ENCODE peak calls at places on chromosomes 16 and 17, in eight cellular contexts. X is stimulated activated CD8-positive, alpha-beta memory T cell treated with anti-CD3 and anti-CD28 coated beads, Interleukin-7, amount 100 ng/mL, for 1 hour; S is RWPE1; Y is SJSA1; A is NCI-H146; C is amniotic epithelial cell; T is SK-MEL-5; P is NCI-H2081. U is an unnamed sample.

GRCh38 chr17:18195246-18195645 is 11.6 kb downstream of the ALKBH5 start:
- DNase-seq in X (no peak), S (no peak), Y (no peak), A (no peak), C (no peak), T (no peak), P (no peak), U (no peak)

GRCh38 chr17:28865946-28866752 is 11.3 kb downstream of the ERAL1 start:
- DNase-seq in X (no peak), S (no peak), Y (no peak), A (no peak), C (no peak), T (no peak), P (no peak), U (no peak)

GRCh38 chr17:40283662-40284061 is 4.0 kb upstream of the CDC6 start:
- DNase-seq in X (no peak), S (peak), Y (no peak), A (no peak), C (peak), T (no peak), P (no peak), U (no peak)

GRCh38 chr16:67403976-67404555 is 10.8 kb upstream of the TPPP3 start:
- DNase-seq in X (no peak), S (no peak), Y (no peak), A (no peak), C (no peak), T (no peak), P (no peak), U (no peak)

GRCh38 chr16:87437327-87437726 is 45.2 kb downstream of the MAP1LC3B start:
- DNase-seq in X (no peak), S (no peak), Y (no peak), A (no peak), C (no peak), T (no peak), P (no peak), U (no peak)

GRCh38 chr17:72338847-72339790 is 218.3 kb downstream of the SOX9 start:
- DNase-seq in X (no peak), S (peak), Y (peak), A (no peak), C (peak), T (no peak), P (no peak), U (no peak)

GRCh38 chr16:15810411-15810810 is 46.4 kb downstream of the MYH11 start:
- DNase-seq in X (no peak), S (no peak), Y (no peak), A (no peak), C (no peak), T (no peak), P (no peak), U (no peak)

GRCh38 chr16:84970447-84971127 is 40.7 kb downstream of the ZDHHC7 start:
- DNase-seq in X (peak), S (peak), Y (peak), A (peak), C (peak), T (peak), P (peak), U (peak)

GRCh38 chr16:84999857-85000480 is 11.4 kb downstream of the ZDHHC7 start:
- DNase-seq in X (no peak), S (peak), Y (no peak), A (no peak), C (no peak), T (no peak), P (no peak), U (no peak)

GRCh38 chr17:61420745-61421398 is 21.2 kb downstream of the TBX2 start:
- DNase-seq in X (no peak), S (no peak), Y (peak), A (no peak), C (no peak), T (no peak), P (no peak), U (no peak)

GRCh38 chr16:15725641-15726240 is 75.7 kb downstream of the NDE1 start:
- DNase-seq in X (no peak), S (no peak), Y (no peak), A (no peak), C (no peak), T (no peak), P (no peak), U (no peak)

GRCh38 chr16:89922884-89923639 is at the start of gene TUBB3:
- DNase-seq in X (no peak), S (peak), Y (peak), A (peak), C (peak), T (peak), P (peak), U (peak)

GRCh38 chr17:40452074-40452787 is 9.0 kb downstream of the IGFBP4 start:
- DNase-seq in X (no peak), S (no peak), Y (peak), A (no peak), C (peak), T (no peak), P (no peak), U (no peak)

GRCh38 chr17:81097943-81098308 is 63.0 kb downstream of the BAIAP2 start:
- DNase-seq in X (no peak), S (no peak), Y (peak), A (no peak), C (peak), T (no peak), P (no peak), U (no peak)

GRCh38 chr16:84737658-84738057 is 37.9 kb downstream of the USP10 start:
- DNase-seq in X (no peak), S (no peak), Y (no peak), A (no peak), C (no peak), T (no peak), P (peak), U (no peak)

GRCh38 chr17:15513058-15513858 is 45.8 kb upstream of the CDRT4 start:
- DNase-seq in X (no peak), S (no peak), Y (no peak), A (no peak), C (peak), T (no peak), P (no peak), U (no peak)

GRCh38 chr17:7825206-7825980 is 8.6 kb upstream of the KDM6B start:
- DNase-seq in X (no peak), S (no peak), Y (no peak), A (peak), C (peak), T (no peak), P (no peak), U (no peak)

GRCh38 chr16:86712158-86713009 is 134.0 kb downstream of the FOXL1 start:
- DNase-seq in X (no peak), S (no peak), Y (no peak), A (no peak), C (no peak), T (no peak), P (no peak), U (no peak)

GRCh38 chr16:79870016-79870886 is 269.7 kb upstream of the MAF start:
- DNase-seq in X (no peak), S (no peak), Y (no peak), A (no peak), C (no peak), T (no peak), P (no peak), U (no peak)

GRCh38 chr17:82058230-82058854 is 6.6 kb downstream of the GPS1 start:
- DNase-seq in X (no peak), S (no peak), Y (no peak), A (no peak), C (no peak), T (no peak), P (no peak), U (no peak)